ENCODE peak calls at places on chromosomes 16 and 17, in five cellular contexts. One of them, this sample, is unnamed.

GRCh38 chr17:48843172-48843900 is 12.5 kb downstream of the CALCOCO2 start:
- DNase-seq in mammary epithelial cell: no peak
- DNase-seq in CD8-positive, alpha-beta T cell: no peak
- DNase-seq in PC-3: no peak
- DNase-seq in A549: no peak
- DNase-seq in this sample: peak; percentile 12

GRCh38 chr17:21166599-21167265 is 40.0 kb downstream of the DHRS7B start:
- DNase-seq in mammary epithelial cell: no peak
- DNase-seq in CD8-positive, alpha-beta T cell: no peak
- DNase-seq in PC-3: no peak
- DNase-seq in A549: no peak
- DNase-seq in this sample: no peak

GRCh38 chr17:704111-704864 is 10.4 kb downstream of the VPS53 start:
- DNase-seq in mammary epithelial cell: no peak
- DNase-seq in CD8-positive, alpha-beta T cell: no peak
- DNase-seq in PC-3: no peak
- DNase-seq in A549: no peak
- DNase-seq in this sample: no peak

GRCh38 chr16:73019456-73020362 is 28.2 kb downstream of the ZFHX3 start:
- DNase-seq in mammary epithelial cell: no peak
- DNase-seq in CD8-positive, alpha-beta T cell: no peak
- DNase-seq in PC-3: peak; percentile 71
- DNase-seq in A549: peak; percentile 89
- DNase-seq in this sample: peak; percentile 97

GRCh38 chr17:52986056-52986662 is 827.6 kb upstream of the CA10 start:
- DNase-seq in mammary epithelial cell: no peak
- DNase-seq in CD8-positive, alpha-beta T cell: no peak
- DNase-seq in PC-3: no peak
- DNase-seq in A549: no peak
- DNase-seq in this sample: no peak

GRCh38 chr16:82509636-82510035 is 117.1 kb upstream of the CDH13 start:
- DNase-seq in mammary epithelial cell: peak; percentile 7
- DNase-seq in CD8-positive, alpha-beta T cell: no peak
- DNase-seq in PC-3: no peak
- DNase-seq in A549: no peak
- DNase-seq in this sample: no peak

GRCh38 chr16:24418729-24419128 is 120.6 kb upstream of the RBBP6 start:
- DNase-seq in mammary epithelial cell: no peak
- DNase-seq in CD8-positive, alpha-beta T cell: no peak
- DNase-seq in PC-3: no peak
- DNase-seq in A549: peak; percentile 13
- DNase-seq in this sample: no peak

GRCh38 chr16:47806309-47806847 is 345.2 kb downstream of the PHKB start:
- DNase-seq in mammary epithelial cell: no peak
- DNase-seq in CD8-positive, alpha-beta T cell: no peak
- DNase-seq in PC-3: no peak
- DNase-seq in A549: no peak
- DNase-seq in this sample: no peak

GRCh38 chr17:4199818-4200402 is 56.9 kb downstream of the CYB5D2 start:
- DNase-seq in mammary epithelial cell: peak; percentile 13
- DNase-seq in CD8-positive, alpha-beta T cell: peak; percentile 29
- DNase-seq in PC-3: peak; percentile 39
- DNase-seq in A549: peak; percentile 59
- DNase-seq in this sample: no peak

GRCh38 chr17:47279062-47279801 is 25.6 kb downstream of the ITGB3 start:
- DNase-seq in mammary epithelial cell: peak; percentile 99
- DNase-seq in CD8-positive, alpha-beta T cell: no peak
- DNase-seq in PC-3: peak; percentile 82
- DNase-seq in A549: peak; percentile 24
- DNase-seq in this sample: peak; percentile 95

GRCh38 chr17:55735784-55736405 is 13.2 kb upstream of the TMEM100 start:
- DNase-seq in mammary epithelial cell: peak; percentile 38
- DNase-seq in CD8-positive, alpha-beta T cell: peak; percentile 17
- DNase-seq in PC-3: peak; percentile 66
- DNase-seq in A549: peak; percentile 72
- DNase-seq in this sample: peak; percentile 45

GRCh38 chr17:82345151-82345976 is 11.8 kb upstream of the SECTM1 start:
- DNase-seq in mammary epithelial cell: no peak
- DNase-seq in CD8-positive, alpha-beta T cell: no peak
- DNase-seq in PC-3: no peak
- DNase-seq in A549: no peak
- DNase-seq in this sample: no peak

GRCh38 chr17:8904686-8905085 is 37.2 kb upstream of the PIK3R6 start:
- DNase-seq in mammary epithelial cell: no peak
- DNase-seq in CD8-positive, alpha-beta T cell: peak; percentile 6
- DNase-seq in PC-3: no peak
- DNase-seq in A549: no peak
- DNase-seq in this sample: no peak

GRCh38 chr16:73949574-73950348 is 346.9 kb upstream of the PSMD7 start:
- DNase-seq in mammary epithelial cell: peak; percentile 46
- DNase-seq in CD8-positive, alpha-beta T cell: no peak
- DNase-seq in PC-3: peak; percentile 60
- DNase-seq in A549: peak; percentile 28
- DNase-seq in this sample: peak; percentile 73

GRCh38 chr17:43720311-43721060 is 38.1 kb downstream of the SOST start:
- DNase-seq in mammary epithelial cell: peak; percentile 51
- DNase-seq in CD8-positive, alpha-beta T cell: peak; percentile 77
- DNase-seq in PC-3: peak; percentile 61
- DNase-seq in A549: peak; percentile 78
- DNase-seq in this sample: peak; percentile 20

GRCh38 chr16:1073566-1074378 is 1.2 kb downstream of the SSTR5 start:
- DNase-seq in mammary epithelial cell: no peak
- DNase-seq in CD8-positive, alpha-beta T cell: no peak
- DNase-seq in PC-3: no peak
- DNase-seq in A549: peak; percentile 56
- DNase-seq in this sample: no peak

GRCh38 chr17:79188048-79188447 is 113.4 kb downstream of the ENGASE start:
- DNase-seq in mammary epithelial cell: no peak
- DNase-seq in CD8-positive, alpha-beta T cell: no peak
- DNase-seq in PC-3: peak; percentile 42
- DNase-seq in A549: peak; percentile 50
- DNase-seq in this sample: no peak

GRCh38 chr16:2706085-2706484 is 13.9 kb downstream of the PRSS27 start:
- DNase-seq in mammary epithelial cell: no peak
- DNase-seq in CD8-positive, alpha-beta T cell: no peak
- DNase-seq in PC-3: no peak
- DNase-seq in A549: no peak
- DNase-seq in this sample: no peak

GRCh38 chr16:86067936-86068335 is 169.0 kb downstream of the IRF8 start:
- DNase-seq in mammary epithelial cell: no peak
- DNase-seq in CD8-positive, alpha-beta T cell: no peak
- DNase-seq in PC-3: no peak
- DNase-seq in A549: no peak
- DNase-seq in this sample: no peak

GRCh38 chr17:29176500-29177351 is 3.5 kb downstream of the MYO18A start:
- DNase-seq in mammary epithelial cell: peak; percentile 64
- DNase-seq in CD8-positive, alpha-beta T cell: peak; percentile 57
- DNase-seq in PC-3: peak; percentile 59
- DNase-seq in A549: peak; percentile 42
- DNase-seq in this sample: no peak

GRCh38 chr17:66317629-66318028 is 15.2 kb downstream of the PRKCA start:
- DNase-seq in mammary epithelial cell: no peak
- DNase-seq in CD8-positive, alpha-beta T cell: no peak
- DNase-seq in PC-3: peak; percentile 39
- DNase-seq in A549: no peak
- DNase-seq in this sample: no peak

GRCh38 chr17:57995076-57995956 is 7.3 kb upstream of the VEZF1 start:
- DNase-seq in mammary epithelial cell: peak; percentile 61
- DNase-seq in CD8-positive, alpha-beta T cell: peak; percentile 57
- DNase-seq in PC-3: peak; percentile 87
- DNase-seq in A549: peak; percentile 87
- DNase-seq in this sample: peak; percentile 67

GRCh38 chr17:8946476-8946875 is 19.0 kb downstream of the PIK3R5 start:
- DNase-seq in mammary epithelial cell: peak; percentile 57
- DNase-seq in CD8-positive, alpha-beta T cell: no peak
- DNase-seq in PC-3: no peak
- DNase-seq in A549: no peak
- DNase-seq in this sample: peak; percentile 27

GRCh38 chr17:6610011-6610410 is 30.5 kb downstream of the KIAA0753 start:
- DNase-seq in mammary epithelial cell: no peak
- DNase-seq in CD8-positive, alpha-beta T cell: no peak
- DNase-seq in PC-3: no peak
- DNase-seq in A549: no peak
- DNase-seq in this sample: no peak

GRCh38 chr16:72832640-72833039 is 215.3 kb downstream of the ZFHX3 start:
- DNase-seq in mammary epithelial cell: peak; percentile 52
- DNase-seq in CD8-positive, alpha-beta T cell: peak; percentile 68
- DNase-seq in PC-3: peak; percentile 81
- DNase-seq in A549: peak; percentile 71
- DNase-seq in this sample: peak; percentile 62

GRCh38 chr16:57781349-57781740 is 20.9 kb downstream of the KIFC3 start:
- DNase-seq in mammary epithelial cell: no peak
- DNase-seq in CD8-positive, alpha-beta T cell: no peak
- DNase-seq in PC-3: no peak
- DNase-seq in A549: no peak
- DNase-seq in this sample: no peak

GRCh38 chr16:30984669-30985400 is at the start of gene HSD3B7:
- DNase-seq in mammary epithelial cell: peak; percentile 64
- DNase-seq in CD8-positive, alpha-beta T cell: peak; percentile 82
- DNase-seq in PC-3: peak; percentile 78
- DNase-seq in A549: peak; percentile 80
- DNase-seq in this sample: peak; percentile 61
- H3K4me3 ChIP-seq in mammary epithelial cell: peak within 1 kb of the TSS; percentile 54
- H3K4me3 ChIP-seq in CD8-positive, alpha-beta T cell: no peak within 1 kb of the TSS
- H3K4me3 ChIP-seq in PC-3: peak within 1 kb of the TSS; percentile 52
- H3K4me3 ChIP-seq in A549: peak within 1 kb of the TSS; percentile 46
- H3K4me3 ChIP-seq in this sample: peak within 1 kb of the TSS; percentile 35

DNA sequence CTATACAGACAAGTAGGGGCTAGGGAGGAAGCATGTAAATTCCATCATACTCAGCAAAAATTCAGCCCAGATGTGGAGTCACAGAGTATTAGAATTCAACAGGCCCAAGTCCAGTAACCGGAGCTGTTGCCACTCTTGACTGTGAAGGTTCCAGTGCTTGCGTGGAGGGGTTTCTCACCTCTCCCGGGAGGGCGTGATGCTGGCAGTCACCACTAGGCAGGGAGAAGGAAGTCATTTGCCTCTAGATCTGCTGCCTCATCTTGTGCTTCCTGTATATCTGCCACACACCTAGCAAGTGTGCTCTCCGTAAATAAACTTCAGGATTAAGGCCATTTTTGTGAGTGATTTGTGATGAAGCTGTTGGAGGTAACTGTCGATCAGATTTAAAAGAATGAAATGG is 1.0 kb upstream of the CKLF start:
- DNase-seq in mammary epithelial cell: no peak
- DNase-seq in CD8-positive, alpha-beta T cell: peak; percentile 63
- DNase-seq in PC-3: peak; percentile 37
- DNase-seq in A549: peak; percentile 74
- DNase-seq in this sample: no peak
- H3K4me3 ChIP-seq in mammary epithelial cell: no peak overlapping the region
- H3K4me3 ChIP-seq in CD8-positive, alpha-beta T cell: peak overlapping the region; percentile 95
- H3K4me3 ChIP-seq in PC-3: no peak overlapping the region
- H3K4me3 ChIP-seq in A549: no peak overlapping the region
- H3K4me3 ChIP-seq in this sample: no peak overlapping the region

DNA sequence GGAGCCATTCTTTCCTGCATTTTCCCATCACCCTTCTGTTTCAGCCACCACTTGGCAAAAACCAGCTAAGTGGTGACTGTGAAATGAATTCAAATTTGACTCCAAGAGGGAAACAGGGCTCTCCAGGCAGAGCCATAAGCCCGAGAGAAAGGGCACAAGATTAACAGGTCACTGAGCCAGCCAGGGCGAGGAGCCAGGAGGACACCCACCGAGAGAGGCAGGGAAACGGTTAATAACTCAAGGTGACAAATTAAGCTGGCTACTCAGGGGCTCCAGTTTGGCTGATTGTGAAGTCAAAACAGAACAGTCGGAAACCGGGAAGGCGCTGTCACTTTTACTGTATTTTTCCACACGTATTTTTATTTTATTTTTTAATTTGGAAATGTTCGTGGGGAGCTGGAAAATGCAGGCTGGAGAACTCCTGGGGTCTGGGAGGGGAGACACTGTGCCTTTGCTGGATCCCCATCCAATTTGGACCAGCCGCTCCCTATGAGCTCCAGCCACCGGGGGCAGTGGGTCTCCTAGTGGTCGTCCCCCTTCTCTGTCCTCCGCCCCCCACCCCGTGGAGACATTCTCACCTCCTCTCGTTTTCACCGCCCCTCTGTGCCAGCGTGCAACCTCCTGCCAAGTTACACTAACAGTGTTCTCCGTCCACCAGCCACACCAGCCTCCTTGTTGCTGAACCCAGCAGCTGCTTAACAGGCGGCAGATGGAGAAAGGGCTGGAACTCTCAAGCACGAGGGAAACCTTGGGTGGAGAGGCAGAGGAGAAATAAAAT is 67.6 kb upstream of the SOX9 start:
- DNase-seq in mammary epithelial cell: peak; percentile 7
- DNase-seq in CD8-positive, alpha-beta T cell: no peak
- DNase-seq in PC-3: no peak
- DNase-seq in A549: no peak
- DNase-seq in this sample: no peak
- H3K4me3 ChIP-seq in mammary epithelial cell: no peak overlapping the region
- H3K4me3 ChIP-seq in CD8-positive, alpha-beta T cell: no peak overlapping the region
- H3K4me3 ChIP-seq in PC-3: no peak overlapping the region
- H3K4me3 ChIP-seq in A549: no peak overlapping the region
- H3K4me3 ChIP-seq in this sample: no peak overlapping the region

GRCh38 chr17:74164446-74165045 is 38.9 kb upstream of the RPL38 start:
- DNase-seq in mammary epithelial cell: no peak
- DNase-seq in CD8-positive, alpha-beta T cell: no peak
- DNase-seq in PC-3: no peak
- DNase-seq in A549: no peak
- DNase-seq in this sample: no peak

GRCh38 chr17:74165811-74166365 is 37.6 kb upstream of the RPL38 start:
- DNase-seq in mammary epithelial cell: no peak
- DNase-seq in CD8-positive, alpha-beta T cell: no peak
- DNase-seq in PC-3: no peak
- DNase-seq in A549: no peak
- DNase-seq in this sample: no peak

GRCh38 chr17:74163271-74163821 is 40.1 kb upstream of the RPL38 start:
- DNase-seq in mammary epithelial cell: no peak
- DNase-seq in CD8-positive, alpha-beta T cell: no peak
- DNase-seq in PC-3: no peak
- DNase-seq in A549: no peak
- DNase-seq in this sample: no peak

GRCh38 chr17:74161501-74161850 is 42.0 kb upstream of the RPL38 start:
- DNase-seq in mammary epithelial cell: no peak
- DNase-seq in CD8-positive, alpha-beta T cell: no peak
- DNase-seq in PC-3: no peak
- DNase-seq in A549: no peak
- DNase-seq in this sample: no peak

DNA sequence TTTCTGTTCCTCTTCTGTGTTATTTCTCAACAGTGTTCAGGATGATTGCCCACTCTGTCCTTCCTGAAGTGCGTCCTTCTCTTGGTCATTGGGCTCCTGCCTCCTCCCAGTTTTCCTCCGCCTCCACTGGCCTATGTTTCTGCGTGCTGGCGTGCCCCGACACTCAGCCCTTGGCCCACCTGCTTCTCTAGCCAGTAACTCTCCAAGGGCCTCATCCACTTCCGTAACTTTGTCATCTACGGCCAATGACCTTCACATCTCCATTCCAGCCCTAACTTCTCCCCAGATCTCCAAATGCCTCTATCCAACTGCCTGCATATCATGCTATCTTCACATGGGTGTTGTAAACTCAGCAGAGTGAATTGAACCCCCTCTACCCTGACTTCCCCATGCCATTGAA is 39.6 kb upstream of the RPL38 start:
- DNase-seq in mammary epithelial cell: no peak
- DNase-seq in CD8-positive, alpha-beta T cell: no peak
- DNase-seq in PC-3: no peak
- DNase-seq in A549: no peak
- DNase-seq in this sample: no peak
- H3K4me3 ChIP-seq in mammary epithelial cell: no peak overlapping the region
- H3K4me3 ChIP-seq in CD8-positive, alpha-beta T cell: no peak overlapping the region
- H3K4me3 ChIP-seq in PC-3: no peak overlapping the region
- H3K4me3 ChIP-seq in A549: no peak overlapping the region
- H3K4me3 ChIP-seq in this sample: no peak overlapping the region

GRCh38 chr16:51950118-51950517 is 596.8 kb downstream of the TOX3 start:
- DNase-seq in mammary epithelial cell: no peak
- DNase-seq in CD8-positive, alpha-beta T cell: no peak
- DNase-seq in PC-3: no peak
- DNase-seq in A549: no peak
- DNase-seq in this sample: no peak
- H3K4me3 ChIP-seq in mammary epithelial cell: no peak overlapping the region
- H3K4me3 ChIP-seq in CD8-positive, alpha-beta T cell: no peak overlapping the region
- H3K4me3 ChIP-seq in PC-3: no peak overlapping the region
- H3K4me3 ChIP-seq in A549: no peak overlapping the region
- H3K4me3 ChIP-seq in this sample: no peak overlapping the region